ENCODE peak calls at places on chromosomes 11 and 22, in nine cellular contexts. One of them, this sample, is unnamed.

GRCh38 chr11:47466701-47467250 is 17.8 kb upstream of the RAPSN start:
- DNase-seq in upper lobe of right lung: peak
- DNase-seq in lung: no peak
- DNase-seq in pancreas: peak
- DNase-seq in esophagus muscularis mucosa: no peak
- DNase-seq in ovary: peak
- DNase-seq in A673: peak
- DNase-seq in cardiac muscle cell: no peak
- DNase-seq in thoracic aorta: no peak
- DNase-seq in this sample: peak

GRCh38 chr22:25282671-25283561 is 63.5 kb downstream of the CRYBB2 start:
- DNase-seq in upper lobe of right lung: no peak
- DNase-seq in lung: no peak
- DNase-seq in pancreas: peak
- DNase-seq in esophagus muscularis mucosa: no peak
- DNase-seq in ovary: no peak
- DNase-seq in A673: no peak
- DNase-seq in cardiac muscle cell: peak
- DNase-seq in thoracic aorta: no peak
- DNase-seq in this sample: peak

GRCh38 chr11:114482114-114482513 is 42.8 kb downstream of the REXO2 start:
- DNase-seq in upper lobe of right lung: no peak
- DNase-seq in lung: no peak
- DNase-seq in pancreas: no peak
- DNase-seq in esophagus muscularis mucosa: no peak
- DNase-seq in ovary: no peak
- DNase-seq in A673: no peak
- DNase-seq in cardiac muscle cell: no peak
- DNase-seq in thoracic aorta: no peak
- DNase-seq in this sample: no peak

GRCh38 chr11:112942966-112943643 is 18.1 kb upstream of the NCAM1 start:
- DNase-seq in upper lobe of right lung: no peak
- DNase-seq in lung: no peak
- DNase-seq in pancreas: no peak
- DNase-seq in esophagus muscularis mucosa: no peak
- DNase-seq in ovary: peak
- DNase-seq in A673: no peak
- DNase-seq in cardiac muscle cell: peak
- DNase-seq in thoracic aorta: no peak
- DNase-seq in this sample: peak

GRCh38 chr22:25896098-25896497 is 154.1 kb downstream of the MYO18B start:
- DNase-seq in upper lobe of right lung: no peak
- DNase-seq in lung: no peak
- DNase-seq in pancreas: no peak
- DNase-seq in esophagus muscularis mucosa: no peak
- DNase-seq in ovary: no peak
- DNase-seq in A673: no peak
- DNase-seq in cardiac muscle cell: no peak
- DNase-seq in thoracic aorta: no peak
- DNase-seq in this sample: no peak

GRCh38 chr22:32534252-32535215 is 59.9 kb downstream of the FBXO7 start:
- DNase-seq in upper lobe of right lung: no peak
- DNase-seq in lung: no peak
- DNase-seq in pancreas: no peak
- DNase-seq in esophagus muscularis mucosa: no peak
- DNase-seq in ovary: no peak
- DNase-seq in A673: no peak
- DNase-seq in cardiac muscle cell: no peak
- DNase-seq in thoracic aorta: no peak
- DNase-seq in this sample: no peak

GRCh38 chr22:46072030-46072881 is 78.1 kb upstream of the PPARA start:
- DNase-seq in upper lobe of right lung: peak
- DNase-seq in lung: peak
- DNase-seq in pancreas: peak
- DNase-seq in esophagus muscularis mucosa: no peak
- DNase-seq in ovary: peak
- DNase-seq in A673: peak
- DNase-seq in cardiac muscle cell: no peak
- DNase-seq in thoracic aorta: no peak
- DNase-seq in this sample: peak

GRCh38 chr11:104163100-104164027 is 583 bp downstream of the PDGFD start:
- DNase-seq in upper lobe of right lung: no peak
- DNase-seq in lung: no peak
- DNase-seq in pancreas: peak
- DNase-seq in esophagus muscularis mucosa: no peak
- DNase-seq in ovary: peak
- DNase-seq in A673: no peak
- DNase-seq in cardiac muscle cell: peak
- DNase-seq in thoracic aorta: peak
- DNase-seq in this sample: no peak

GRCh38 chr11:65560555-65561418 is 2.6 kb upstream of the LTBP3 start:
- DNase-seq in upper lobe of right lung: no peak
- DNase-seq in lung: no peak
- DNase-seq in pancreas: no peak
- DNase-seq in esophagus muscularis mucosa: no peak
- DNase-seq in ovary: peak
- DNase-seq in A673: peak
- DNase-seq in cardiac muscle cell: peak
- DNase-seq in thoracic aorta: peak
- DNase-seq in this sample: peak

GRCh38 chr11:8604078-8604723 is 10.2 kb upstream of the STK33 start:
- DNase-seq in upper lobe of right lung: peak
- DNase-seq in lung: peak
- DNase-seq in pancreas: peak
- DNase-seq in esophagus muscularis mucosa: peak
- DNase-seq in ovary: peak
- DNase-seq in A673: peak
- DNase-seq in cardiac muscle cell: peak
- DNase-seq in thoracic aorta: peak
- DNase-seq in this sample: peak

DNA sequence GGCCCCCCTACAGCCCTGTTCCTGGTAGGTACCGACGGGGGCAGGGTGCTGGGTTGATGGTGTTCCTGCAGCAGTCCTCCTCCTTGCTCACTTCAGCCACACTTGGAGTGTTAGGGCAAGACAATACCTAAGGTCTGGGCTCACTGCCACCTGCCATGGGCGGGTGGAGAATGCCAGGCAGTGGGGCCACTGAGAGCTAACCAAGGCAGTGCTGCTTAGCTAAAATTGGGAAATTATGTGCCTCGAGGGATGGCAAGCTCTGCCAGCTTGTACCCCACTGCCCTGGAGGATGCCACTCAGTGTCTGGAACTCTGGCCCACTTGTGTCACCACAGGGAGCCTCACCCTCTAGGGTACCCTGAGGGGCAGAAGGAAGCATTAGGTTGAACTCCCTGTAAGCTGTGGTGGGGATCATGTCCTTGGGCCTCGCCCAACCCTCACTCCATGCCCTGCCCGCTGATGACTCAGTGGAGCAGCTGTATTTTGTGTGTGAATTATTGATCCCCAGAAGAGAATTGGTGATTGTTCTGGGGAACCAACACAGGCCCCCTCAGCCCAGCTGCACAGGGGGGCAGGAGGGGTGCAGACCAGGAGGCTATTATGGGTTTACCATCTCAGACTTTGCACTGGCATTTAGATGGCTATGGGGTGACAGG is 17.7 kb downstream of the PHLDB1 start:
- DNase-seq in upper lobe of right lung: no peak
- DNase-seq in lung: no peak
- DNase-seq in pancreas: no peak
- DNase-seq in esophagus muscularis mucosa: no peak
- DNase-seq in ovary: no peak
- DNase-seq in A673: no peak
- DNase-seq in cardiac muscle cell: no peak
- DNase-seq in thoracic aorta: no peak
- DNase-seq in this sample: peak
- H3K27ac ChIP-seq in upper lobe of right lung: peak
- H3K27ac ChIP-seq in lung: no peak
- H3K27ac ChIP-seq in pancreas: no peak
- H3K27ac ChIP-seq in esophagus muscularis mucosa: peak
- H3K27ac ChIP-seq in ovary: no peak
- H3K27ac ChIP-seq in A673: no peak
- H3K27ac ChIP-seq in cardiac muscle cell: no peak
- H3K27ac ChIP-seq in thoracic aorta: peak
- H3K27ac ChIP-seq in this sample: peak

GRCh38 chr11:78290293-78291176 is 101.8 kb downstream of the USP35 start:
- DNase-seq in upper lobe of right lung: no peak
- DNase-seq in lung: peak
- DNase-seq in pancreas: no peak
- DNase-seq in esophagus muscularis mucosa: no peak
- DNase-seq in ovary: no peak
- DNase-seq in A673: no peak
- DNase-seq in cardiac muscle cell: no peak
- DNase-seq in thoracic aorta: no peak
- DNase-seq in this sample: no peak

GRCh38 chr11:78289547-78290292 is 101.0 kb downstream of the USP35 start:
- DNase-seq in upper lobe of right lung: no peak
- DNase-seq in lung: no peak
- DNase-seq in pancreas: no peak
- DNase-seq in esophagus muscularis mucosa: no peak
- DNase-seq in ovary: no peak
- DNase-seq in A673: no peak
- DNase-seq in cardiac muscle cell: no peak
- DNase-seq in thoracic aorta: no peak
- DNase-seq in this sample: no peak

GRCh38 chr11:78291754-78292108 is 103.0 kb downstream of the USP35 start:
- DNase-seq in upper lobe of right lung: no peak
- DNase-seq in lung: no peak
- DNase-seq in pancreas: no peak
- DNase-seq in esophagus muscularis mucosa: no peak
- DNase-seq in ovary: no peak
- DNase-seq in A673: no peak
- DNase-seq in cardiac muscle cell: no peak
- DNase-seq in thoracic aorta: no peak
- DNase-seq in this sample: no peak

GRCh38 chr11:78295347-78295746 is 106.6 kb downstream of the USP35 start:
- DNase-seq in upper lobe of right lung: no peak
- DNase-seq in lung: no peak
- DNase-seq in pancreas: no peak
- DNase-seq in esophagus muscularis mucosa: no peak
- DNase-seq in ovary: no peak
- DNase-seq in A673: no peak
- DNase-seq in cardiac muscle cell: no peak
- DNase-seq in thoracic aorta: no peak
- DNase-seq in this sample: no peak

GRCh38 chr11:78292109-78292803 is 103.5 kb downstream of the USP35 start:
- DNase-seq in upper lobe of right lung: no peak
- DNase-seq in lung: peak
- DNase-seq in pancreas: no peak
- DNase-seq in esophagus muscularis mucosa: no peak
- DNase-seq in ovary: no peak
- DNase-seq in A673: no peak
- DNase-seq in cardiac muscle cell: no peak
- DNase-seq in thoracic aorta: no peak
- DNase-seq in this sample: no peak
- H3K27ac ChIP-seq in upper lobe of right lung: peak
- H3K27ac ChIP-seq in lung: no peak
- H3K27ac ChIP-seq in pancreas: no peak
- H3K27ac ChIP-seq in esophagus muscularis mucosa: no peak
- H3K27ac ChIP-seq in ovary: no peak
- H3K27ac ChIP-seq in A673: no peak
- H3K27ac ChIP-seq in cardiac muscle cell: no peak
- H3K27ac ChIP-seq in thoracic aorta: no peak
- H3K27ac ChIP-seq in this sample: no peak

DNA sequence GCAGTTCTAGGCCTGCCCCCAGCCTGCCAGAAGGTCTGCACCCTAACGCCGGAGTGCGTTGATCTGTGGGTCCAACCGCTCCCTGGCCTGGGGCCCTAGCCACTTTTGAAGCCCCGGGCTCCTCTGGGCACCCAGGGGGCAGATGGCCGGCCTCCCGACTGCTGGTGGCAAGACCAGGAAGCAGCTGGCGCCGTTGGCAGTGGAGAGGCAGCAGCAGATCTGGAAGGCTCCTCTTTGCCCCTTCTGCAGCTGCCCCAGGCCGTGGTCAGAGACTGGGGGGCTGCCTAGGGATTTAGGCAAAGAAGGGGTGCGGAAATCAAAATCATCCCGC is 445 bp upstream of the VWCE start:
- DNase-seq in upper lobe of right lung: no peak
- DNase-seq in lung: no peak
- DNase-seq in pancreas: peak
- DNase-seq in esophagus muscularis mucosa: no peak
- DNase-seq in ovary: no peak
- DNase-seq in A673: no peak
- DNase-seq in cardiac muscle cell: no peak
- DNase-seq in thoracic aorta: no peak
- DNase-seq in this sample: peak
- H3K27ac ChIP-seq in upper lobe of right lung: no peak
- H3K27ac ChIP-seq in lung: no peak
- H3K27ac ChIP-seq in pancreas: no peak
- H3K27ac ChIP-seq in esophagus muscularis mucosa: no peak
- H3K27ac ChIP-seq in ovary: peak
- H3K27ac ChIP-seq in A673: peak
- H3K27ac ChIP-seq in cardiac muscle cell: no peak
- H3K27ac ChIP-seq in thoracic aorta: no peak
- H3K27ac ChIP-seq in this sample: no peak

GRCh38 chr22:22938672-22939536 is 51.3 kb downstream of the IGLL5 start:
- DNase-seq in upper lobe of right lung: peak
- DNase-seq in lung: no peak
- DNase-seq in pancreas: peak
- DNase-seq in esophagus muscularis mucosa: no peak
- DNase-seq in ovary: no peak
- DNase-seq in A673: no peak
- DNase-seq in cardiac muscle cell: no peak
- DNase-seq in thoracic aorta: no peak
- DNase-seq in this sample: no peak
- H3K27ac ChIP-seq in upper lobe of right lung: no peak
- H3K27ac ChIP-seq in lung: no peak
- H3K27ac ChIP-seq in pancreas: no peak
- H3K27ac ChIP-seq in esophagus muscularis mucosa: no peak
- H3K27ac ChIP-seq in ovary: no peak
- H3K27ac ChIP-seq in A673: no peak
- H3K27ac ChIP-seq in cardiac muscle cell: no peak
- H3K27ac ChIP-seq in thoracic aorta: no peak
- H3K27ac ChIP-seq in this sample: no peak

This sample was measured in thyroid gland.